ENCODE peak calls at places on chromosomes 16 and 17, in four cellular contexts. R is NCI-H187, U is anterior cingulate cortex, A is cardiac muscle cell. X is an unnamed sample.
A peak's percentile ranks its signal among the peaks of the same experiment; 100 is the strongest.

GRCh38 chr17:79803997-79804855 is 7.3 kb upstream of the CBX8 start:
- DNase-seq in U (no peak), R (no peak), A (no peak), X (no peak)

GRCh38 chr17:44522883-44523671 is 19.9 kb upstream of the GPATCH8 start:
- DNase-seq in U (no peak), A (peak; percentile 74), R (peak; percentile 4), X (peak; percentile 83)

GRCh38 chr16:78689536-78689935 is 590.1 kb downstream of the WWOX start:
- DNase-seq in A (no peak), R (no peak), U (no peak), X (no peak)

GRCh38 chr17:57940217-57940616 is 15.0 kb downstream of the CUEDC1 start:
- DNase-seq in A (peak; percentile 40), R (no peak), U (no peak), X (no peak)

GRCh38 chr17:78107457-78107856 is 21.1 kb downstream of the TMC6 start:
- DNase-seq in R (no peak), A (no peak), U (no peak), X (no peak)

GRCh38 chr17:71926746-71927398 is 193.9 kb upstream of the SOX9 start:
- DNase-seq in A (no peak), R (no peak), U (no peak), X (no peak)

GRCh38 chr17:2700031-2700490 is 11.5 kb downstream of the CLUH start:
- DNase-seq in A (no peak), R (no peak), U (no peak), X (no peak)

GRCh38 chr17:2343421-2343820 is 6.1 kb downstream of the SGSM2 start:
- DNase-seq in A (no peak), R (no peak), U (no peak), X (no peak)

GRCh38 chr17:4249452-4250029 is 14.2 kb downstream of the ANKFY1 start:
- DNase-seq in A (peak; percentile 55), R (no peak), U (no peak), X (no peak)

GRCh38 chr16:64174327-64174726 is 947.5 kb downstream of the CDH11 start:
- DNase-seq in A (no peak), U (no peak), R (no peak), X (no peak)

GRCh38 chr17:81928497-81929252 is 1.1 kb upstream of the MAFG start:
- DNase-seq in U (no peak), A (no peak), R (no peak), X (no peak)

GRCh38 chr17:71202449-71202848 is 918.4 kb upstream of the SOX9 start:
- DNase-seq in R (no peak), U (no peak), A (no peak), X (no peak)

GRCh38 chr17:45948881-45949624 is 50.0 kb upstream of the STH start:
- DNase-seq in U (peak; percentile 38), A (peak; percentile 86), R (no peak), X (peak; percentile 81)

GRCh38 chr17:43431741-43432523 is 33.1 kb downstream of the ARL4D start:
- DNase-seq in U (no peak), R (no peak), A (no peak), X (no peak)

GRCh38 chr17:1275962-1276736 is 3.3 kb upstream of the TRARG1 start:
- DNase-seq in R (no peak), U (peak; percentile 20), A (peak; percentile 83), X (peak; percentile 73)

GRCh38 chr17:1142503-1143095 is 37.2 kb downstream of the ABR start:
- DNase-seq in U (no peak), R (no peak), A (no peak), X (no peak)

GRCh38 chr17:73142763-73143395 is 21.9 kb upstream of the SSTR2 start:
- DNase-seq in U (no peak), R (no peak), A (no peak), X (no peak)

GRCh38 chr17:298791-299450 is 53.7 kb downstream of the RPH3AL start:
- DNase-seq in R (no peak), A (no peak), U (no peak), X (no peak)

GRCh38 chr17:37831492-37831891 is 86.6 kb upstream of the HNF1B start:
- DNase-seq in U (no peak), R (no peak), A (no peak), X (no peak)

GRCh38 chr17:4947411-4948165 is 742 bp downstream of the PFN1 start:
- DNase-seq in R (no peak), A (peak; percentile 60), U (no peak), X (peak; percentile 70)